ENCODE peak calls at places on chromosome 22, in ten cellular contexts. One of them, this sample, is unnamed.

GRCh38 chr22:20965104-20965887 is 1.8 kb upstream of the AIFM3 start:
- DNase-seq in mammary epithelial cell: no peak
- DNase-seq in astrocyte of the spinal cord: no peak
- DNase-seq in right atrium auricular region: no peak
- DNase-seq in HAP-1: no peak
- DNase-seq in tibial nerve: no peak
- DNase-seq in ovary: no peak
- DNase-seq in AG04450: no peak
- DNase-seq in thoracic aorta: no peak
- DNase-seq in Panc1: no peak
- DNase-seq in this sample: no peak

GRCh38 chr22:23183107-23183698 is 2.9 kb downstream of the BCR start:
- DNase-seq in thoracic aorta: no peak
- DNase-seq in astrocyte of the spinal cord: peak
- DNase-seq in AG04450: no peak
- DNase-seq in HAP-1: no peak
- DNase-seq in Panc1: no peak
- DNase-seq in ovary: peak
- DNase-seq in tibial nerve: peak
- DNase-seq in right atrium auricular region: peak
- DNase-seq in mammary epithelial cell: peak
- DNase-seq in this sample: peak

GRCh38 chr22:11627436-11627797 is 3900.6 kb upstream of the OR11H1 start:
- DNase-seq in ovary: no peak
- DNase-seq in mammary epithelial cell: no peak
- DNase-seq in AG04450: no peak
- DNase-seq in thoracic aorta: no peak
- DNase-seq in HAP-1: no peak
- DNase-seq in Panc1: no peak
- DNase-seq in tibial nerve: no peak
- DNase-seq in right atrium auricular region: no peak
- DNase-seq in astrocyte of the spinal cord: peak
- DNase-seq in this sample: peak

GRCh38 chr22:43377486-43377995 is 34.3 kb upstream of the MPPED1 start:
- DNase-seq in astrocyte of the spinal cord: no peak
- DNase-seq in HAP-1: no peak
- DNase-seq in right atrium auricular region: no peak
- DNase-seq in tibial nerve: no peak
- DNase-seq in mammary epithelial cell: no peak
- DNase-seq in Panc1: no peak
- DNase-seq in thoracic aorta: no peak
- DNase-seq in ovary: peak
- DNase-seq in AG04450: no peak
- DNase-seq in this sample: no peak

GRCh38 chr22:46069518-46070214 is 80.7 kb upstream of the PPARA start:
- DNase-seq in AG04450: peak
- DNase-seq in ovary: no peak
- DNase-seq in tibial nerve: peak
- DNase-seq in right atrium auricular region: peak
- DNase-seq in mammary epithelial cell: peak
- DNase-seq in thoracic aorta: peak
- DNase-seq in astrocyte of the spinal cord: peak
- DNase-seq in HAP-1: peak
- DNase-seq in Panc1: peak
- DNase-seq in this sample: peak

GRCh38 chr22:22009661-22010060 is 27.1 kb upstream of the TOP3B start:
- DNase-seq in right atrium auricular region: no peak
- DNase-seq in ovary: no peak
- DNase-seq in AG04450: no peak
- DNase-seq in tibial nerve: no peak
- DNase-seq in astrocyte of the spinal cord: no peak
- DNase-seq in Panc1: peak
- DNase-seq in HAP-1: no peak
- DNase-seq in mammary epithelial cell: peak
- DNase-seq in thoracic aorta: no peak
- DNase-seq in this sample: no peak

GRCh38 chr22:20567993-20568417 is 60.6 kb downstream of the MED15 start:
- DNase-seq in AG04450: no peak
- DNase-seq in astrocyte of the spinal cord: peak
- DNase-seq in right atrium auricular region: no peak
- DNase-seq in HAP-1: no peak
- DNase-seq in ovary: no peak
- DNase-seq in Panc1: no peak
- DNase-seq in mammary epithelial cell: no peak
- DNase-seq in tibial nerve: no peak
- DNase-seq in thoracic aorta: no peak
- DNase-seq in this sample: no peak

GRCh38 chr22:44427506-44428470 is 70.2 kb downstream of the RTL6 start:
- DNase-seq in HAP-1: no peak
- DNase-seq in astrocyte of the spinal cord: no peak
- DNase-seq in ovary: no peak
- DNase-seq in AG04450: no peak
- DNase-seq in right atrium auricular region: no peak
- DNase-seq in tibial nerve: no peak
- DNase-seq in Panc1: no peak
- DNase-seq in thoracic aorta: no peak
- DNase-seq in mammary epithelial cell: no peak
- DNase-seq in this sample: no peak

GRCh38 chr22:35957589-35957988 is 71.0 kb downstream of the RBFOX2 start:
- DNase-seq in AG04450: no peak
- DNase-seq in Panc1: no peak
- DNase-seq in HAP-1: no peak
- DNase-seq in ovary: no peak
- DNase-seq in tibial nerve: no peak
- DNase-seq in astrocyte of the spinal cord: no peak
- DNase-seq in mammary epithelial cell: no peak
- DNase-seq in thoracic aorta: no peak
- DNase-seq in right atrium auricular region: no peak
- DNase-seq in this sample: no peak

GRCh38 chr22:22783505-22783904 is 104.1 kb upstream of the IGLL5 start:
- DNase-seq in Panc1: no peak
- DNase-seq in AG04450: no peak
- DNase-seq in HAP-1: no peak
- DNase-seq in thoracic aorta: no peak
- DNase-seq in mammary epithelial cell: no peak
- DNase-seq in right atrium auricular region: no peak
- DNase-seq in astrocyte of the spinal cord: no peak
- DNase-seq in tibial nerve: no peak
- DNase-seq in ovary: no peak
- DNase-seq in this sample: no peak

GRCh38 chr22:34111210-34111824 is 191.0 kb upstream of the LARGE1 start:
- DNase-seq in tibial nerve: no peak
- DNase-seq in thoracic aorta: no peak
- DNase-seq in HAP-1: peak
- DNase-seq in Panc1: no peak
- DNase-seq in mammary epithelial cell: peak
- DNase-seq in right atrium auricular region: peak
- DNase-seq in ovary: peak
- DNase-seq in astrocyte of the spinal cord: no peak
- DNase-seq in AG04450: no peak
- DNase-seq in this sample: no peak

GRCh38 chr22:37248251-37248650 is 4.2 kb upstream of the RAC2 start:
- DNase-seq in right atrium auricular region: no peak
- DNase-seq in Panc1: no peak
- DNase-seq in HAP-1: no peak
- DNase-seq in AG04450: no peak
- DNase-seq in ovary: no peak
- DNase-seq in mammary epithelial cell: peak
- DNase-seq in tibial nerve: no peak
- DNase-seq in astrocyte of the spinal cord: no peak
- DNase-seq in thoracic aorta: no peak
- DNase-seq in this sample: no peak

GRCh38 chr22:23229646-23230045 is 49.3 kb downstream of the BCR start:
- DNase-seq in right atrium auricular region: no peak
- DNase-seq in thoracic aorta: no peak
- DNase-seq in mammary epithelial cell: no peak
- DNase-seq in Panc1: no peak
- DNase-seq in HAP-1: no peak
- DNase-seq in ovary: no peak
- DNase-seq in astrocyte of the spinal cord: no peak
- DNase-seq in tibial nerve: no peak
- DNase-seq in AG04450: no peak
- DNase-seq in this sample: no peak

GRCh38 chr22:23226497-23226850 is 46.2 kb downstream of the BCR start:
- DNase-seq in Panc1: no peak
- DNase-seq in mammary epithelial cell: no peak
- DNase-seq in tibial nerve: no peak
- DNase-seq in thoracic aorta: no peak
- DNase-seq in AG04450: no peak
- DNase-seq in HAP-1: no peak
- DNase-seq in ovary: no peak
- DNase-seq in astrocyte of the spinal cord: no peak
- DNase-seq in right atrium auricular region: no peak
- DNase-seq in this sample: no peak

DNA sequence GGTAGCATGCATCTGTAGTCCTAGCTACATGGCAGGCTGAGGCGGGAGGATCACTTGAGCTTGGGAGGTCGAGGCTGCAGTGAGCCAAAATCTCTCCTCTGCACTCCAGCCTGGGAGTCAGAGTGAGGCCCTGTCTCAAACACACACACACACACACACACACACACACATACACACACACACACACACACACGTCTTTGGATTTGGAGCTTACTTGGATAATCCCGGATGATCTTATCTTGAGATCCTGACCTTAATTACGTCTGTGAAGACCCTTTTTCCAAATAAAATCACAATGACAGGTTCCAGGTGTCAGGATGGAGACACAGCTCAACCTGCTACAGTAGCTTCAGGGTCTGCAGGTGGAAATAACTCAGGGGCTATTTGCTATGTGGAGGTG is 1.1 kb downstream of the UPB1 start:
- DNase-seq in tibial nerve: no peak
- DNase-seq in mammary epithelial cell: no peak
- DNase-seq in HAP-1: no peak
- DNase-seq in Panc1: no peak
- DNase-seq in ovary: no peak
- DNase-seq in thoracic aorta: no peak
- DNase-seq in astrocyte of the spinal cord: no peak
- DNase-seq in right atrium auricular region: no peak
- DNase-seq in AG04450: no peak
- DNase-seq in this sample: no peak
- H3K4me3 ChIP-seq in tibial nerve: no peak
- H3K4me3 ChIP-seq in mammary epithelial cell: no peak
- H3K4me3 ChIP-seq in HAP-1: no peak
- H3K4me3 ChIP-seq in Panc1: no peak
- H3K4me3 ChIP-seq in ovary: no peak
- H3K4me3 ChIP-seq in thoracic aorta: no peak
- H3K4me3 ChIP-seq in astrocyte of the spinal cord: no peak
- H3K4me3 ChIP-seq in right atrium auricular region: no peak
- H3K4me3 ChIP-seq in AG04450: no peak
- H3K4me3 ChIP-seq in this sample: no peak

GRCh38 chr22:19535001-19535400 is 10.8 kb upstream of the CLDN5 start:
- DNase-seq in right atrium auricular region: no peak
- DNase-seq in HAP-1: no peak
- DNase-seq in thoracic aorta: no peak
- DNase-seq in mammary epithelial cell: no peak
- DNase-seq in AG04450: no peak
- DNase-seq in ovary: no peak
- DNase-seq in Panc1: no peak
- DNase-seq in astrocyte of the spinal cord: no peak
- DNase-seq in tibial nerve: no peak
- DNase-seq in this sample: no peak
- H3K4me3 ChIP-seq in right atrium auricular region: no peak
- H3K4me3 ChIP-seq in HAP-1: no peak
- H3K4me3 ChIP-seq in thoracic aorta: no peak
- H3K4me3 ChIP-seq in mammary epithelial cell: no peak
- H3K4me3 ChIP-seq in AG04450: no peak
- H3K4me3 ChIP-seq in ovary: no peak
- H3K4me3 ChIP-seq in Panc1: no peak
- H3K4me3 ChIP-seq in astrocyte of the spinal cord: no peak
- H3K4me3 ChIP-seq in tibial nerve: no peak
- H3K4me3 ChIP-seq in this sample: no peak

GRCh38 chr22:50672471-50673230 is at the start of gene SHANK3:
- DNase-seq in Panc1: no peak
- DNase-seq in mammary epithelial cell: no peak
- DNase-seq in AG04450: no peak
- DNase-seq in HAP-1: no peak
- DNase-seq in astrocyte of the spinal cord: no peak
- DNase-seq in right atrium auricular region: peak
- DNase-seq in tibial nerve: no peak
- DNase-seq in thoracic aorta: no peak
- DNase-seq in ovary: no peak
- DNase-seq in this sample: no peak

GRCh38 chr22:50672041-50672440 is 582 bp upstream of the SHANK3 start:
- DNase-seq in ovary: no peak
- DNase-seq in right atrium auricular region: peak
- DNase-seq in Panc1: no peak
- DNase-seq in AG04450: no peak
- DNase-seq in thoracic aorta: no peak
- DNase-seq in mammary epithelial cell: no peak
- DNase-seq in astrocyte of the spinal cord: no peak
- DNase-seq in tibial nerve: no peak
- DNase-seq in HAP-1: no peak
- DNase-seq in this sample: no peak

GRCh38 chr22:50674127-50674493 is 1.5 kb downstream of the SHANK3 start:
- DNase-seq in AG04450: no peak
- DNase-seq in Panc1: no peak
- DNase-seq in astrocyte of the spinal cord: no peak
- DNase-seq in thoracic aorta: no peak
- DNase-seq in tibial nerve: no peak
- DNase-seq in mammary epithelial cell: no peak
- DNase-seq in HAP-1: no peak
- DNase-seq in right atrium auricular region: no peak
- DNase-seq in ovary: no peak
- DNase-seq in this sample: no peak

GRCh38 chr22:50674606-50675552 is 2.3 kb downstream of the SHANK3 start:
- DNase-seq in ovary: peak
- DNase-seq in AG04450: no peak
- DNase-seq in right atrium auricular region: peak
- DNase-seq in tibial nerve: no peak
- DNase-seq in mammary epithelial cell: peak
- DNase-seq in Panc1: no peak
- DNase-seq in HAP-1: peak
- DNase-seq in thoracic aorta: no peak
- DNase-seq in astrocyte of the spinal cord: no peak
- DNase-seq in this sample: no peak

GRCh38 chr22:50673231-50674126 is 856 bp downstream of the SHANK3 start:
- DNase-seq in ovary: no peak
- DNase-seq in thoracic aorta: no peak
- DNase-seq in Panc1: no peak
- DNase-seq in right atrium auricular region: peak
- DNase-seq in HAP-1: no peak
- DNase-seq in tibial nerve: no peak
- DNase-seq in AG04450: no peak
- DNase-seq in astrocyte of the spinal cord: no peak
- DNase-seq in mammary epithelial cell: no peak
- DNase-seq in this sample: no peak
- H3K4me3 ChIP-seq in ovary: peak
- H3K4me3 ChIP-seq in thoracic aorta: peak
- H3K4me3 ChIP-seq in Panc1: peak
- H3K4me3 ChIP-seq in right atrium auricular region: peak
- H3K4me3 ChIP-seq in HAP-1: peak
- H3K4me3 ChIP-seq in tibial nerve: peak
- H3K4me3 ChIP-seq in AG04450: no peak
- H3K4me3 ChIP-seq in astrocyte of the spinal cord: no peak
- H3K4me3 ChIP-seq in mammary epithelial cell: peak
- H3K4me3 ChIP-seq in this sample: peak

DNA sequence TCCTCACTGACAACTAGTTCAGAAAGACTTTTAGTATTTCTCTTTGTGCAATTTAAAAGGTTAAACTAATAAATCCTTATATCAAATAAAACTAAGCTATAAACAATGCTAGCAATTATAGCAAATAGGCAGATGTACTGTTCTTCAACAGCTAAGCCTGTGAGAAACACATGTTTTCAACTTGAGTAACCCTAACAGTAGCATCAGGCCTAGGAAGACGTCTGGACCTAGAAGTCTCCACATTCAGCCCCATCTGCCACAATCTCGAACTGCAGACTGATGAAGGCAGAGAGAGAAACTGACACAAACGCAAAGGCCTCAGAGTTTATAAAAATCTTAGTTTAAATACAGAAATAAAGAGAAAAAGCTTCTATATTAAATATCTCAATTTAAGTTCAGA is 2.5 kb downstream of the ST13 start:
- DNase-seq in right atrium auricular region: no peak
- DNase-seq in AG04450: no peak
- DNase-seq in tibial nerve: no peak
- DNase-seq in Panc1: no peak
- DNase-seq in thoracic aorta: no peak
- DNase-seq in astrocyte of the spinal cord: no peak
- DNase-seq in HAP-1: no peak
- DNase-seq in mammary epithelial cell: peak
- DNase-seq in ovary: no peak
- DNase-seq in this sample: no peak
- H3K4me3 ChIP-seq in right atrium auricular region: no peak
- H3K4me3 ChIP-seq in AG04450: peak
- H3K4me3 ChIP-seq in tibial nerve: no peak
- H3K4me3 ChIP-seq in Panc1: peak
- H3K4me3 ChIP-seq in thoracic aorta: peak
- H3K4me3 ChIP-seq in astrocyte of the spinal cord: no peak
- H3K4me3 ChIP-seq in HAP-1: peak
- H3K4me3 ChIP-seq in mammary epithelial cell: peak
- H3K4me3 ChIP-seq in ovary: peak
- H3K4me3 ChIP-seq in this sample: peak

This sample was measured in skeletal muscle cell.